ENCODE peak calls at places on chromosome 21, in six cellular contexts. One of them, this sample, is unnamed.

GRCh38 chr21:28136687-28137086 is 856.0 kb downstream of the LTN1 start:
- DNase-seq in fibroblast of mammary gland: no peak
- DNase-seq in right atrium auricular region: no peak
- DNase-seq in astrocyte: no peak
- DNase-seq in CD8-positive, alpha-beta memory T cell: no peak
- DNase-seq in SJSA1: no peak
- DNase-seq in this sample: peak

GRCh38 chr21:34075760-34076159 is 2.4 kb downstream of the MRPS6 start:
- DNase-seq in SJSA1: no peak
- DNase-seq in right atrium auricular region: no peak
- DNase-seq in CD8-positive, alpha-beta memory T cell: no peak
- DNase-seq in fibroblast of mammary gland: no peak
- DNase-seq in astrocyte: no peak
- DNase-seq in this sample: no peak

GRCh38 chr21:33682992-33683627 is 40.8 kb downstream of the ITSN1 start:
- DNase-seq in SJSA1: peak
- DNase-seq in CD8-positive, alpha-beta memory T cell: no peak
- DNase-seq in right atrium auricular region: no peak
- DNase-seq in fibroblast of mammary gland: peak
- DNase-seq in astrocyte: peak
- DNase-seq in this sample: peak

GRCh38 chr21:46441331-46441730 is 17.4 kb upstream of the DIP2A start:
- DNase-seq in astrocyte: no peak
- DNase-seq in CD8-positive, alpha-beta memory T cell: no peak
- DNase-seq in right atrium auricular region: no peak
- DNase-seq in fibroblast of mammary gland: no peak
- DNase-seq in SJSA1: no peak
- DNase-seq in this sample: no peak

GRCh38 chr21:33949516-33950424 is 34.2 kb upstream of the ATP5PO start:
- DNase-seq in fibroblast of mammary gland: no peak
- DNase-seq in right atrium auricular region: no peak
- DNase-seq in astrocyte: no peak
- DNase-seq in CD8-positive, alpha-beta memory T cell: peak
- DNase-seq in SJSA1: no peak
- DNase-seq in this sample: no peak

GRCh38 chr21:37414292-37415253 is 48.0 kb downstream of the DYRK1A start:
- DNase-seq in astrocyte: no peak
- DNase-seq in fibroblast of mammary gland: no peak
- DNase-seq in SJSA1: no peak
- DNase-seq in right atrium auricular region: no peak
- DNase-seq in CD8-positive, alpha-beta memory T cell: no peak
- DNase-seq in this sample: no peak

GRCh38 chr21:16037386-16037785 is 307.6 kb downstream of the USP25 start:
- DNase-seq in astrocyte: peak
- DNase-seq in SJSA1: no peak
- DNase-seq in fibroblast of mammary gland: no peak
- DNase-seq in right atrium auricular region: no peak
- DNase-seq in CD8-positive, alpha-beta memory T cell: no peak
- DNase-seq in this sample: no peak

GRCh38 chr21:33076600-33077329 is 6.8 kb downstream of the OLIG1 start:
- DNase-seq in astrocyte: no peak
- DNase-seq in right atrium auricular region: no peak
- DNase-seq in CD8-positive, alpha-beta memory T cell: no peak
- DNase-seq in fibroblast of mammary gland: no peak
- DNase-seq in SJSA1: no peak
- DNase-seq in this sample: no peak

GRCh38 chr21:33854604-33855003 is 61.0 kb downstream of the ATP5PO start:
- DNase-seq in right atrium auricular region: no peak
- DNase-seq in SJSA1: no peak
- DNase-seq in CD8-positive, alpha-beta memory T cell: no peak
- DNase-seq in fibroblast of mammary gland: no peak
- DNase-seq in astrocyte: no peak
- DNase-seq in this sample: no peak

GRCh38 chr21:33434770-33435360 is 31.7 kb downstream of the IFNGR2 start:
- DNase-seq in SJSA1: peak
- DNase-seq in CD8-positive, alpha-beta memory T cell: no peak
- DNase-seq in fibroblast of mammary gland: peak
- DNase-seq in right atrium auricular region: no peak
- DNase-seq in astrocyte: peak
- DNase-seq in this sample: peak

GRCh38 chr21:46317710-46318463 is 5.8 kb downstream of the C21orf58 start:
- DNase-seq in astrocyte: no peak
- DNase-seq in SJSA1: no peak
- DNase-seq in right atrium auricular region: no peak
- DNase-seq in fibroblast of mammary gland: no peak
- DNase-seq in CD8-positive, alpha-beta memory T cell: no peak
- DNase-seq in this sample: no peak

GRCh38 chr21:45982256-45982757 is 737 bp downstream of the COL6A1 start:
- DNase-seq in fibroblast of mammary gland: no peak
- DNase-seq in SJSA1: peak
- DNase-seq in CD8-positive, alpha-beta memory T cell: no peak
- DNase-seq in astrocyte: no peak
- DNase-seq in right atrium auricular region: no peak
- DNase-seq in this sample: no peak

GRCh38 chr21:36829116-36829515 is 130.2 kb downstream of the SIM2 start:
- DNase-seq in SJSA1: no peak
- DNase-seq in CD8-positive, alpha-beta memory T cell: no peak
- DNase-seq in right atrium auricular region: no peak
- DNase-seq in fibroblast of mammary gland: no peak
- DNase-seq in astrocyte: no peak
- DNase-seq in this sample: no peak

GRCh38 chr21:40531421-40531820 is 315.5 kb downstream of the DSCAM start:
- DNase-seq in fibroblast of mammary gland: no peak
- DNase-seq in SJSA1: no peak
- DNase-seq in astrocyte: peak
- DNase-seq in right atrium auricular region: no peak
- DNase-seq in CD8-positive, alpha-beta memory T cell: no peak
- DNase-seq in this sample: no peak

GRCh38 chr21:46054447-46054846 is 43.5 kb upstream of the COL6A2 start:
- DNase-seq in fibroblast of mammary gland: peak
- DNase-seq in right atrium auricular region: peak
- DNase-seq in SJSA1: no peak
- DNase-seq in CD8-positive, alpha-beta memory T cell: no peak
- DNase-seq in astrocyte: peak
- DNase-seq in this sample: peak

GRCh38 chr21:46160563-46161179 is 5.3 kb upstream of the FTCD start:
- DNase-seq in fibroblast of mammary gland: no peak
- DNase-seq in CD8-positive, alpha-beta memory T cell: no peak
- DNase-seq in astrocyte: no peak
- DNase-seq in right atrium auricular region: no peak
- DNase-seq in SJSA1: no peak
- DNase-seq in this sample: no peak

GRCh38 chr21:38879912-38880577 is 74.3 kb downstream of the ETS2 start:
- DNase-seq in astrocyte: no peak
- DNase-seq in CD8-positive, alpha-beta memory T cell: no peak
- DNase-seq in fibroblast of mammary gland: no peak
- DNase-seq in SJSA1: no peak
- DNase-seq in right atrium auricular region: no peak
- DNase-seq in this sample: no peak

GRCh38 chr21:42518216-42518615 is 4.6 kb downstream of the SLC37A1 start:
- DNase-seq in fibroblast of mammary gland: peak
- DNase-seq in astrocyte: peak
- DNase-seq in SJSA1: peak
- DNase-seq in CD8-positive, alpha-beta memory T cell: no peak
- DNase-seq in right atrium auricular region: no peak
- DNase-seq in this sample: peak

GRCh38 chr21:42461881-42462877 is 33.8 kb downstream of the RSPH1 start:
- DNase-seq in CD8-positive, alpha-beta memory T cell: no peak
- DNase-seq in SJSA1: no peak
- DNase-seq in astrocyte: no peak
- DNase-seq in fibroblast of mammary gland: no peak
- DNase-seq in right atrium auricular region: no peak
- DNase-seq in this sample: no peak

GRCh38 chr21:22260274-22260673 is 1262.1 kb downstream of the NCAM2 start:
- DNase-seq in CD8-positive, alpha-beta memory T cell: no peak
- DNase-seq in SJSA1: no peak
- DNase-seq in astrocyte: no peak
- DNase-seq in right atrium auricular region: no peak
- DNase-seq in fibroblast of mammary gland: no peak
- DNase-seq in this sample: no peak

GRCh38 chr21:29299046-29299905 is 554 bp downstream of the BACH1 start:
- DNase-seq in astrocyte: peak
- DNase-seq in fibroblast of mammary gland: peak
- DNase-seq in right atrium auricular region: peak
- DNase-seq in CD8-positive, alpha-beta memory T cell: peak
- DNase-seq in SJSA1: peak
- DNase-seq in this sample: peak

GRCh38 chr21:36846624-36847023 is 119.8 kb downstream of the HLCS start:
- DNase-seq in CD8-positive, alpha-beta memory T cell: no peak
- DNase-seq in right atrium auricular region: no peak
- DNase-seq in SJSA1: peak
- DNase-seq in fibroblast of mammary gland: no peak
- DNase-seq in astrocyte: no peak
- DNase-seq in this sample: peak

GRCh38 chr21:14493731-14494130 is 52.4 kb downstream of the SAMSN1 start:
- DNase-seq in fibroblast of mammary gland: no peak
- DNase-seq in SJSA1: no peak
- DNase-seq in CD8-positive, alpha-beta memory T cell: no peak
- DNase-seq in astrocyte: no peak
- DNase-seq in right atrium auricular region: no peak
- DNase-seq in this sample: no peak

GRCh38 chr21:16587671-16588379 is 858.0 kb downstream of the USP25 start:
- DNase-seq in fibroblast of mammary gland: peak
- DNase-seq in SJSA1: no peak
- DNase-seq in right atrium auricular region: no peak
- DNase-seq in CD8-positive, alpha-beta memory T cell: no peak
- DNase-seq in astrocyte: peak
- DNase-seq in this sample: peak

DNA sequence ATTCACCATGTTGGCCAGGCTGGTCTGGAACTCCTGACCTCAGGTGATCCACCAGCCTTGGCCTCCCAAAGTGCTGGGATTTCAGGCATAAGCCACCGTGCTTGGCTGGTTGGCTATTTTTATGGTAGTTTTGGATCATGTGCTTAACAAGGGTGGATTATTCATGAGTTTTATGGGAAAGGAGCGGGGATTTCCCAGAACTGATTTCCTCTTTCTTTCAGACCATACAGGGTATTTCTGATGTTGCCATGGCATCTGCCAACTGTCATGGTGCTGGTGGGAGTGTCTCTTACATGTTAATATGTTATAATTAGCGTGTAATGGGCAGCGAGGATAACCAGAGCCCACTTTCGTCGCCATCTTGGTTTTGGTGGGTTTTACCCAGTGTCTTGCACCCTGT is 3.2 kb downstream of the TRPM2 start:
- DNase-seq in SJSA1: no peak
- DNase-seq in astrocyte: no peak
- DNase-seq in right atrium auricular region: no peak
- DNase-seq in fibroblast of mammary gland: no peak
- DNase-seq in CD8-positive, alpha-beta memory T cell: no peak
- DNase-seq in this sample: no peak
- H3K4me3 ChIP-seq in SJSA1: no peak
- H3K4me3 ChIP-seq in astrocyte: no peak
- H3K4me3 ChIP-seq in right atrium auricular region: no peak
- H3K4me3 ChIP-seq in fibroblast of mammary gland: no peak
- H3K4me3 ChIP-seq in CD8-positive, alpha-beta memory T cell: no peak
- H3K4me3 ChIP-seq in this sample: no peak

GRCh38 chr21:44353200-44353970 is at the start of gene TRPM2:
- DNase-seq in fibroblast of mammary gland: peak
- DNase-seq in SJSA1: no peak
- DNase-seq in right atrium auricular region: no peak
- DNase-seq in CD8-positive, alpha-beta memory T cell: no peak
- DNase-seq in astrocyte: no peak
- DNase-seq in this sample: peak
- H3K4me3 ChIP-seq in fibroblast of mammary gland: no peak
- H3K4me3 ChIP-seq in SJSA1: no peak
- H3K4me3 ChIP-seq in right atrium auricular region: peak
- H3K4me3 ChIP-seq in CD8-positive, alpha-beta memory T cell: peak
- H3K4me3 ChIP-seq in astrocyte: no peak
- H3K4me3 ChIP-seq in this sample: no peak

GRCh38 chr21:31768720-31769119 is 36.8 kb upstream of the SCAF4 start:
- DNase-seq in fibroblast of mammary gland: no peak
- DNase-seq in SJSA1: no peak
- DNase-seq in CD8-positive, alpha-beta memory T cell: no peak
- DNase-seq in astrocyte: no peak
- DNase-seq in right atrium auricular region: no peak
- DNase-seq in this sample: no peak
- H3K4me3 ChIP-seq in fibroblast of mammary gland: no peak
- H3K4me3 ChIP-seq in SJSA1: no peak
- H3K4me3 ChIP-seq in CD8-positive, alpha-beta memory T cell: no peak
- H3K4me3 ChIP-seq in astrocyte: no peak
- H3K4me3 ChIP-seq in right atrium auricular region: no peak
- H3K4me3 ChIP-seq in this sample: no peak

GRCh38 chr21:44918581-44919033 is 2.1 kb downstream of the ITGB2 start:
- DNase-seq in astrocyte: no peak
- DNase-seq in CD8-positive, alpha-beta memory T cell: no peak
- DNase-seq in SJSA1: no peak
- DNase-seq in right atrium auricular region: no peak
- DNase-seq in fibroblast of mammary gland: no peak
- DNase-seq in this sample: no peak
- H3K4me3 ChIP-seq in astrocyte: no peak
- H3K4me3 ChIP-seq in CD8-positive, alpha-beta memory T cell: peak
- H3K4me3 ChIP-seq in SJSA1: no peak
- H3K4me3 ChIP-seq in right atrium auricular region: no peak
- H3K4me3 ChIP-seq in fibroblast of mammary gland: no peak
- H3K4me3 ChIP-seq in this sample: no peak

GRCh38 chr21:25640671-25641292 is 1.7 kb downstream of the JAM2 start:
- DNase-seq in astrocyte: no peak
- DNase-seq in fibroblast of mammary gland: no peak
- DNase-seq in SJSA1: no peak
- DNase-seq in CD8-positive, alpha-beta memory T cell: no peak
- DNase-seq in right atrium auricular region: no peak
- DNase-seq in this sample: no peak
- H3K4me3 ChIP-seq in astrocyte: peak
- H3K4me3 ChIP-seq in fibroblast of mammary gland: no peak
- H3K4me3 ChIP-seq in SJSA1: no peak
- H3K4me3 ChIP-seq in CD8-positive, alpha-beta memory T cell: peak
- H3K4me3 ChIP-seq in right atrium auricular region: peak
- H3K4me3 ChIP-seq in this sample: peak

This sample was measured in AG10803.